ENCODE peak calls at places on chromosomes 13 and 19, in seven cellular contexts. G is brain pericyte; I is Right ventricle myocardium superior; P is stimulated activated CD8-positive, alpha-beta memory T cell treated with anti-CD3 and anti-CD28 coated beads, Interleukin-15, amount 100 ng/mL, for 4 hours; B is brain microvascular endothelial cell; W is GDM1; Q is stimulated activated naive B cell treated with anti-CD40 and anti-IgM and Interleukin-4, amounts not matched to agents 10 μg/mL and 1 μg/mL and 100 μg/mL, for 72 hours. M is an unnamed sample.
A peak's percentile ranks its signal among the peaks of the same experiment; 100 is the strongest.

GRCh38 chr19:39038098-39038497 is 5.7 kb upstream of the FBXO27 start:
- DNase-seq in G (no peak), I (no peak), P (no peak), B (peak; percentile 43), W (no peak), Q (no peak), M (no peak)

GRCh38 chr19:1027020-1027952 is 878 bp downstream of the CNN2 start:
- DNase-seq in G (no peak), I (no peak), P (no peak), B (no peak), W (peak; percentile 23), Q (no peak), M (no peak)

GRCh38 chr13:47548294-47548825 is 452.7 kb downstream of the SUCLA2 start:
- DNase-seq in G (no peak), I (no peak), P (no peak), B (no peak), W (no peak), Q (no peak), M (no peak)

GRCh38 chr19:5251096-5252065 is 89.2 kb downstream of the PTPRS start:
- DNase-seq in G (no peak), I (no peak), P (no peak), B (no peak), W (no peak), Q (no peak), M (no peak)

GRCh38 chr19:49881672-49882394 is 4.3 kb downstream of the TBC1D17 start:
- DNase-seq in G (no peak), I (no peak), P (no peak), B (no peak), W (no peak), Q (no peak), M (no peak)

GRCh38 chr19:34461375-34462100 is 20.0 kb upstream of the WTIP start:
- DNase-seq in G (no peak), I (no peak), P (no peak), B (peak; percentile 17), W (no peak), Q (no peak), M (peak; percentile 25)

GRCh38 chr13:100895656-100896055 is 221.1 kb upstream of the TMTC4 start:
- DNase-seq in G (no peak), I (no peak), P (no peak), B (no peak), W (no peak), Q (no peak), M (peak; percentile 47)

GRCh38 chr19:49949735-49950589 is 11.0 kb downstream of the SIGLEC11 start:
- DNase-seq in G (no peak), I (no peak), P (no peak), B (no peak), W (no peak), Q (no peak), M (no peak)

GRCh38 chr13:19089315-19089714 is 92.3 kb downstream of the TUBA3C start:
- DNase-seq in G (no peak), I (no peak), P (no peak), B (no peak), W (no peak), Q (no peak), M (no peak)

GRCh38 chr19:944171-944567 is 18.3 kb downstream of the ARID3A start:
- DNase-seq in G (no peak), I (peak; percentile 57), P (no peak), B (no peak), W (no peak), Q (no peak), M (no peak)

GRCh38 chr13:52010890-52011689 is at the start of gene ATP7B:
- DNase-seq in G (no peak), I (peak; percentile 47), P (no peak), B (no peak), W (no peak), Q (peak; percentile 9), M (no peak)

GRCh38 chr13:114076329-114076761 is 56.1 kb downstream of the RASA3 start:
- DNase-seq in G (no peak), I (peak; percentile 42), P (no peak), B (no peak), W (no peak), Q (no peak), M (no peak)

GRCh38 chr13:113813070-113813748 is 50.7 kb downstream of the GAS6 start:
- DNase-seq in G (no peak), I (peak; percentile 15), P (no peak), B (no peak), W (no peak), Q (no peak), M (no peak)

GRCh38 chr19:1943661-1944087 is 2.7 kb downstream of the CSNK1G2 start:
- DNase-seq in G (no peak), I (no peak), P (no peak), B (no peak), W (no peak), Q (no peak), M (no peak)

GRCh38 chr19:11942008-11942842 is 17.3 kb downstream of the ZNF700 start:
- DNase-seq in G (no peak), I (no peak), P (no peak), B (no peak), W (no peak), Q (peak; percentile 48), M (no peak)

GRCh38 chr19:3034845-3035541 is 5.9 kb upstream of the TLE2 start:
- DNase-seq in G (no peak), I (peak; percentile 58), P (no peak), B (no peak), W (peak; percentile 51), Q (peak; percentile 25), M (peak; percentile 36)

GRCh38 chr19:10863107-10863700 is 8.1 kb upstream of the CARM1 start:
- DNase-seq in G (no peak), I (no peak), P (no peak), B (peak; percentile 69), W (no peak), Q (no peak), M (peak; percentile 36)

GRCh38 chr19:54464044-54464623 is 556 bp upstream of the LENG9 start:
- DNase-seq in G (no peak), I (peak; percentile 87), P (no peak), B (peak; percentile 91), W (peak; percentile 48), Q (peak; percentile 94), M (peak; percentile 73)

GRCh38 chr19:22257381-22257780 is 28.9 kb upstream of the ZNF729 start:
- DNase-seq in G (no peak), I (no peak), P (no peak), B (no peak), W (no peak), Q (no peak), M (no peak)

GRCh38 chr19:42250666-42251531 is 4.0 kb downstream of the ERF start:
- DNase-seq in G (no peak), I (no peak), P (no peak), B (no peak), W (no peak), Q (no peak), M (no peak)

GRCh38 chr13:66111628-66112027 is 1118.5 kb downstream of the PCDH9 start:
- DNase-seq in G (no peak), I (no peak), P (no peak), B (no peak), W (no peak), Q (no peak), M (no peak)

GRCh38 chr19:41588497-41589209 is 12.7 kb downstream of the CEACAM21 start:
- DNase-seq in G (no peak), I (no peak), P (no peak), B (peak; percentile 39), W (no peak), Q (no peak), M (peak; percentile 10)

GRCh38 chr19:2243274-2244121 is 5.6 kb upstream of the AMH start:
- DNase-seq in G (no peak), I (no peak), P (no peak), B (no peak), W (no peak), Q (no peak), M (no peak)

GRCh38 chr13:66546534-66547379 is 683.4 kb downstream of the PCDH9 start:
- DNase-seq in G (no peak), I (no peak), P (no peak), B (peak; percentile 43), W (no peak), Q (no peak), M (peak; percentile 45)

GRCh38 chr19:19120308-19121156 is 17.7 kb downstream of the TMEM161A start:
- DNase-seq in G (peak; percentile 67), I (peak; percentile 60), P (no peak), B (peak; percentile 78), W (no peak), Q (no peak), M (peak; percentile 55)

GRCh38 chr13:42258747-42259146 is 13.2 kb upstream of the AKAP11 start:
- DNase-seq in G (no peak), I (no peak), P (no peak), B (no peak), W (no peak), Q (no peak), M (no peak)

M was measured in astrocyte.